ENCODE peak calls at places on chromosomes 6 and 20, in five cellular contexts. H, S, I, W and A are unnamed samples.

GRCh38 chr6:135605278-135605790 is 107.8 kb upstream of the AHI1 start:
- DNase-seq in H (no peak), S (no peak), I (no peak), W (no peak), A (no peak)

GRCh38 chr6:36829919-36830544 is 9.2 kb downstream of the CPNE5 start:
- DNase-seq in H (no peak), S (peak), I (peak), W (no peak), A (no peak)

GRCh38 chr6:296151-297122 is 4.2 kb downstream of the DUSP22 start:
- DNase-seq in H (no peak), S (no peak), I (no peak), W (no peak), A (no peak)

GRCh38 chr20:64119681-64120341 is 12.4 kb upstream of the NPBWR2 start:
- DNase-seq in H (no peak), S (no peak), I (no peak), W (no peak), A (no peak)

GRCh38 chr20:34549291-34549928 is 9.1 kb upstream of the MAP1LC3A start:
- DNase-seq in H (no peak), S (no peak), I (no peak), W (peak), A (no peak)

GRCh38 chr6:124040655-124041054 is 237.0 kb downstream of the NKAIN2 start:
- DNase-seq in H (no peak), S (no peak), I (no peak), W (no peak), A (no peak)

GRCh38 chr20:46458891-46459750 is 52.7 kb upstream of the ELMO2 start:
- DNase-seq in H (no peak), S (peak), I (peak), W (no peak), A (peak)

GRCh38 chr6:56145616-56146015 is 101.8 kb downstream of the COL21A1 start:
- DNase-seq in H (no peak), S (no peak), I (no peak), W (no peak), A (no peak)

GRCh38 chr6:134519456-134519855 is 201.5 kb upstream of the SGK1 start:
- DNase-seq in H (peak), S (peak), I (peak), W (no peak), A (no peak)

DNA sequence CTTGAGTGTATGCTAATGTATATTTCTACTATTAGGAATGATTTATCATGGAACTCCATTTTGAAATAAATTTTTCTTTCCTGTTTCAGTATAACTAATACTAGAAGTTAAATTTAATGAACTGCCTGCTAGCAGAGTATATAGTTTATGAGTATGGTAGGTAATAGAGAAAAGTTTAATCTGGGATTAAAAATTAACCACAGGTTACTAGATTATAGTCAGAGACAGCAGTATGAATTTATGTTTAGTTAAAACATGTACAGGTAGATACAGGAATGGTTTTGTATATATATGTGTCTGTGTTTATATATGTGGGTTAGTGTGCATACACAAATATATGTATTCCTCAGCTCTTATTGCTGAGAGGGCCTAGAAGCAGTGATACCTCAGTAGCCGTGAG is 32.3 kb downstream of the CD2AP start:
- DNase-seq in H (no peak), S (no peak), I (no peak), W (no peak), A (no peak)
- H3K27ac ChIP-seq in H (no peak), S (no peak), I (no peak), W (no peak), A (no peak)

GRCh38 chr20:21505810-21506530 is 7.9 kb downstream of the NKX2-2 start:
- DNase-seq in H (no peak), S (peak), I (peak), W (peak), A (peak)

GRCh38 chr20:21503345-21503744 is 10.5 kb downstream of the NKX2-2 start:
- DNase-seq in H (peak), S (no peak), I (no peak), W (no peak), A (no peak)

GRCh38 chr20:21504323-21504722 is 9.5 kb downstream of the NKX2-2 start:
- DNase-seq in H (no peak), S (no peak), I (no peak), W (no peak), A (no peak)

GRCh38 chr20:21507275-21508229 is 6.3 kb downstream of the NKX2-2 start:
- DNase-seq in H (no peak), S (no peak), I (no peak), W (no peak), A (no peak)

DNA sequence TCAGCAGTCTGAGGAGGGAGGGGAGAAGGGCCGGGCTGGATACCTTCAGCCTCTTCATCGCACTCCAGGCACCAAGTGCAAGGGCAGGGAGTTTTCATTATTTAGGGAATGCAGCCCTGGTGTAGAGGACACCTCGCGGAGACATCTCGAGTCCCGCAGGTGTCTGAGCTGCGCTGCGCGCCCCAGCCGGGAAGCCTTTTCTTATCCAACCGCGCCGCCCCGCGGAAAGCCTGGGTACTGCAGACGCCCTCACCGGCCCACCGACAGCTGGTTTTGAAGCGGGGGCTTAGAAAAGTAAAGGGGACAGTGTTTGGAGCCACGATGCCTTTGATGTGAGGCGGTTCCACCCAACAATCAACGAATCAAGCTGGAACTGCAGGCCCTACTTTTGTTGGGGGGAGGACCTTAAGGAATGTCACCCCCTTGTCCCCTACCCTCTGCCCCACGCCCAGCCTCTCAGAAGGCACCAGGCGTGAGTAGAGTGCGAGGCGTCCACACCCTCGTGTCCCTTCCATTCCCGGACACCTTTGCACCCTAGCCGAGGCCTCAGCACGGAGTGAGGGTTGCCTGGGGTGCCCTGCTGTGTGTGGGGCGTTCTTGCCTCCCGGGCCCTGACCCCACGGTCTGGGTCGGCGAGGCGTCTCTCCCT is 8.6 kb downstream of the NKX2-2 start:
- DNase-seq in H (peak), S (peak), I (peak), W (peak), A (peak)
- H3K4me3 ChIP-seq in H (peak), S (peak), I (peak), W (peak), A (peak)

GRCh38 chr6:108848116-108848868 is at the start of gene ARMC2:
- DNase-seq in H (peak), S (peak), I (peak), W (peak), A (peak)
- H3K27ac ChIP-seq in H (peak), S (peak), I (peak), W (peak), A (peak)

GRCh38 chr20:54105653-54106052 is 35.3 kb upstream of the BCAS1 start:
- DNase-seq in H (no peak), S (no peak), I (no peak), W (no peak), A (no peak)
- H3K4me3 ChIP-seq in H (no peak), S (no peak), I (no peak), W (no peak), A (no peak)

GRCh38 chr6:52588087-52588709 is 11.3 kb upstream of the TRAM2 start:
- DNase-seq in H (no peak), S (no peak), I (no peak), W (no peak), A (no peak)
- H3K27ac ChIP-seq in H (no peak), S (no peak), I (no peak), W (peak), A (no peak)

DNA sequence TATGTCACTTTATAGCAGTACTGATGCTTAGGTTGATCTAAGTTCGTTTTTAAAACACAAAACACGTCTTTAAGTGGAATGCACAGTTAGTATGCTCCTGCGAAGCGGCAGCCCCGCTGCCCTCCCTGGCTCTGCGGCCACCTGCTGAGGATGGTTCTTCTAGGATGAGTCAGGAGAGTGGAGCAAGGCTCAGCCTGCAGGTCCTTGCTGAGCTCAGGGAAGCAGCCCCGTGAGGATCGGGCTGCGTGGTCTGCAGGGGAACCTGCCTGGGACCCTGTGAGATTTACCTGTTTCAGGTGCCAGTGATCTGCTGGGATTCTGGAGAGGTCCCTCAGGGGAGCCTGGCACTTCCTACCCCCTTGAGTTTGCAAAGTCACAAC is 57.5 kb downstream of the SYNJ2 start:
- DNase-seq in H (peak), S (no peak), I (no peak), W (peak), A (no peak)
- H3K4me3 ChIP-seq in H (no peak), S (no peak), I (no peak), W (no peak), A (no peak)

GRCh38 chr6:20210158-20210557 is 2.1 kb downstream of the MBOAT1 start:
- DNase-seq in H (no peak), S (no peak), I (no peak), W (no peak), A (no peak)

GRCh38 chr6:20213271-20213798 is 1.1 kb upstream of the MBOAT1 start:
- DNase-seq in H (no peak), S (no peak), I (no peak), W (no peak), A (no peak)

GRCh38 chr6:20211037-20211940 is 980 bp downstream of the MBOAT1 start:
- DNase-seq in H (no peak), S (no peak), I (no peak), W (peak), A (no peak)

GRCh38 chr6:20212392-20213111 is at the start of gene MBOAT1:
- DNase-seq in H (peak), S (peak), I (peak), W (peak), A (peak)

DNA sequence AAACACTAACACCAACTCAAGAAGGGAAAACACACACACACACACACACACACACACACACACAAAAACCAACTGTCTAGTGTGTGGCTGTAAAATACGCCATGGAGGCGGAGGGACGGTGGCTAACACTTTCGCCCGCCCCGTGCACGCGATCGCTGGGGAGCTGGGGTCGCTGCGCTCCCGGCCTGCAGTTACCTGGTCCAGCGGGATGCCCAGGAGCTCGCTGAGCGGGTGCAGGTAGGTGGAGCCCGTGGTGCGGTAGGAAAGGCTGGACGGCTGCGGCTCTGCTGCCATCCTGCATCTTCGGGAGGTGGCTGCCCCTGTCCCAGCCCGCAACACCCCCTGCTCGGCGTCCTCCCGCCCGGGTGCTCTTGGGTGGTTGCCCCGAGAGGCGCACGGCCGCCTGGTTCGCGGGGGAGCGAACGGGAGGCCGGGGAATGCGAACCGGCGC is 303 bp downstream of the MBOAT1 start:
- DNase-seq in H (no peak), S (no peak), I (no peak), W (peak), A (peak)
- H3K27ac ChIP-seq in H (no peak), S (peak), I (peak), W (peak), A (peak)

GRCh38 chr20:47789081-47789998 is 4.1 kb upstream of the SULF2 start:
- DNase-seq in H (no peak), S (no peak), I (no peak), W (no peak), A (no peak)
- H3K4me3 ChIP-seq in H (no peak), S (no peak), I (no peak), W (no peak), A (no peak)